ENCODE peak calls at places on chromosomes 13 and 19, in five cellular contexts. F is AG04450, D is tibial nerve, M is mesothelial cell of epicardium, I is hepatocyte. V is an unnamed sample.
A peak's percentile ranks its signal among the peaks of the same experiment; 100 is the strongest.

GRCh38 chr19:10517760-10518443 is 655 bp upstream of the S1PR5 start:
- DNase-seq in F (no peak), M (peak; percentile 58), I (peak; percentile 19), D (no peak), V (no peak)

GRCh38 chr19:2231621-2232221 is 4.4 kb downstream of the PLEKHJ1 start:
- DNase-seq in I (no peak), F (no peak), D (no peak), M (no peak), V (peak; percentile 27)

GRCh38 chr19:58042709-58043340 is 9.0 kb downstream of the ZSCAN1 start:
- DNase-seq in F (no peak), I (no peak), D (no peak), M (no peak), V (no peak)

GRCh38 chr19:35038623-35039512 is 2.7 kb upstream of the HPN start:
- DNase-seq in D (no peak), M (no peak), F (no peak), I (no peak), V (no peak)

GRCh38 chr19:29666634-29667389 is 1.6 kb downstream of the PLEKHF1 start:
- DNase-seq in D (peak; percentile 60), F (no peak), M (peak; percentile 64), I (peak; percentile 82), V (no peak)

GRCh38 chr13:98576963-98577822 is at the start of gene STK24:
- DNase-seq in M (peak; percentile 64), I (peak; percentile 94), F (peak; percentile 43), D (no peak), V (peak; percentile 59)

GRCh38 chr19:16031872-16032200 is 44.5 kb upstream of the TPM4 start:
- DNase-seq in F (no peak), I (no peak), M (no peak), D (no peak), V (no peak)

GRCh38 chr19:15672580-15673175 is at the start of gene CYP4F12:
- DNase-seq in I (peak; percentile 11), F (no peak), D (peak; percentile 80), M (no peak), V (no peak)

GRCh38 chr13:93217701-93218100 is 8.9 kb upstream of the GPC6 start:
- DNase-seq in I (no peak), D (no peak), F (no peak), M (no peak), V (no peak)

GRCh38 chr13:68099616-68100015 is 869.5 kb upstream of the PCDH9 start:
- DNase-seq in F (peak; percentile 13), M (no peak), I (peak; percentile 7), D (no peak), V (no peak)

GRCh38 chr19:35066691-35067563 is 25.4 kb downstream of the HPN start:
- DNase-seq in I (peak; percentile 94), M (peak; percentile 89), F (peak; percentile 55), D (peak; percentile 91), V (peak; percentile 94)

GRCh38 chr13:111202745-111203144 is 87.6 kb downstream of the ARHGEF7 start:
- DNase-seq in D (no peak), F (no peak), I (peak; percentile 55), M (peak; percentile 61), V (no peak)

GRCh38 chr13:62482351-62482750 is 1066.7 kb upstream of the PCDH20 start:
- DNase-seq in D (no peak), I (no peak), F (no peak), M (no peak), V (no peak)

DNA sequence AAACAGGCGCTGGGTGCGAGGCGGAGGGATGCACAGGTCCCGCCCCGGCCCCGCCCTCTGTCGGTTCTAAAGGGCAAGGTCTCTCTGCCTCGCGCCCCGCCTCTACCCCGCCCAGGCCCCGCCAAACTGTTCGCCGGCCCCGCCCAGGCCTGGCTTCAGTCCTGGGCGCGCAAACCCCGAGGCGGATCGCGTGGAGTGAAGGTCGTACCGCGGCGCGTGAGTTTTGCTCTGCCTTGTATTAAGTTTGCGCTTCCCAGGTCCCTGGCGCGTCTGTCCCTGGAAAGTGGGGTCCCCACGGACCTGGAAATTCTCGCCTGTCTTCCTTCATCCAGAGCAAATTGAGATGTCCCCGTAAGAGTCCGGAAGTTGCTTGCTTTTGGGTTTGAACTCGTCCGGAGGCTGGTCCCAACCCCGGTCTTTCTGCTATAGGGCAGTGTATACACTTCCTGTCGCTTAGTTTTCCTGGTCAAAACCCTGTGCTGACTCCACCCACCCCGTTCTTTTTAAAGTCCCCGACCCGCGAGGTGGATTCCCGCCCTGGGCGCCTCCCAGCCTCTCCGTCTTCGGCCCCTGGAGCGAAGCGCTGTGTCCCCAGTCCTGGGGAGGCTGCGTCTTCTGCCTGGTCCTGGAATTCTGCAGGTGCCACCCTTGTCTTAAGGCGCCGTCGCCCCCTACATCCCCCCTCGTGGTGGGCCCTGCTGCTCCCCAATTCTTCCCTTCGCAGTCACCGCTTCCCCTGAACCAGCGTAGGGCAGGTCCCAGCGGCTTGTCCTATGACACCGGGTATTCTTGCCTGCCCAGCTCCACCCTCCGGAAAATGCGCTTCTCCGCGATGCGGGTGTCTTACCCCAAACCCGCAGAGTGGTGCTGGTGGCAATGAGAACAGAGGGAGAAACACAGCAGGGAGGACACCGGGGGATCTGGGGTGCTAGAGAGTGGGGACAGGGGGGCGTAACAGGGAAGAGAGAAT is 8.6 kb downstream of the ZNF808 start:
- DNase-seq in D (peak; percentile 69), M (peak; percentile 78), I (peak; percentile 94), F (peak; percentile 24), V (peak; percentile 82)
- TF ChIP-seq CTCF in D (no peak), M (peak; percentile 5), I (no peak), F (no peak), V (no peak)

GRCh38 chr19:7149956-7150705 is 80.6 kb downstream of the ZNF557 start:
- DNase-seq in D (no peak), I (no peak), M (no peak), F (no peak), V (no peak)
- TF ChIP-seq CTCF in D (no peak), I (no peak), M (no peak), F (no peak), V (no peak)

DNA sequence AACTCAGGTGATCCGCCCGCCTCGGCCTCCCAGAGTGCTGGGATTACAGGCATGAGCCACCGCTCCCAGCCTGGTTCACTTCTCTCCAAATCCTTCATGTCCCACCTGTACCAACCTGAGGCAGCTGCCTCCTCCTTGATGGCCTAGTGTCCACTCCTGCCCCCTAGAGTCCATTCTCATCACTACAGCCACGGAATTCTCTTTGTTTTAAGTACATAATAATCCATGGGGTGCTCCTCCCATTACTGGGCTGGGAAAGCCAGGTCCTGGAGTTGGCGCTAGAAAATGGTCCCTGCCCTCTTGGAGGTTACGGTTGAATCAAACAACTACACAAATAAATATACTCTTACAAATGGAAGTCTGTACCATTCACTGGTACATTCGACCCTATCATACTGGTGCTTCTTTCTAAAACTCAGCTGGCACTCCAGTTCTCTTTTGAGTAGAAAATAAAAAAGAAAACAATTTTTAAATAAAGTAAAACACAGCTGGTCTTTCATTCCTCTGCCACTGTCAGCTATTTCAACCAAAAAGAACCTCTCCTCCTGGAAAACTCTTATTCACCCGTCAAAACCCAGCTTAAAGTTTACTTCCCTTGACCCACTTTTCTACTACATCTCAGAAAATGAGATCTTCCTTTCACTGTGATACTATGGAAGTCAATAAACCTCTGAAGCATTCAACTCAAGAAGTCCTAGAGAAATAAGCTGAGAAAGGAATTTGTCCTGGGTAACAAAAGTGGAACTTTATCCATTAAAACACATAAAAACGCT is 22.4 kb upstream of the ARHGEF18 start:
- DNase-seq in F (no peak), M (no peak), D (no peak), I (peak; percentile 30), V (no peak)
- TF ChIP-seq CTCF in F (peak; percentile 21), M (peak; percentile 23), D (no peak), I (peak; percentile 23), V (peak; percentile 53)

DNA sequence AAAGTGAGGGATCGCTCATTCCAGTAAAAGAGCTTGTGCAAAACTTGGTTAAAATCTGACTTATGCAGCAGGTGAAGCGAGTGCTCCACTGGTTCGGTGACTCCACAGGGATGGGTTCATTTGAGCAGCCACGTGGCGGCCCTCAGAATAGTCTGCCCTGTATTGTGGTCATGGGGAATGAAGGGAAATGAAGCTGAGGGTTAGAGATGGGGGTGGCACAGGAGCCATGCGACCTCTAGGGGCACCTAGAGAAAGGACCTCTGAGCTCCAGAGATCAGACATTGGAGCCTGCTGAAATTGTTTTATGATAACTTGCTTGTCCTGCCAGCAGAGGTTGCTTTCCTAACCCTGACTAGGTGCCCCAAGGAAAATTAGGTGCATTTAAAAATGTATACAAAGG is 26.6 kb downstream of the CBY2 start:
- DNase-seq in D (no peak), F (no peak), I (peak; percentile 22), M (no peak), V (no peak)
- TF ChIP-seq CTCF in D (no peak), F (peak; percentile 14), I (peak; percentile 24), M (no peak), V (peak; percentile 55)

DNA sequence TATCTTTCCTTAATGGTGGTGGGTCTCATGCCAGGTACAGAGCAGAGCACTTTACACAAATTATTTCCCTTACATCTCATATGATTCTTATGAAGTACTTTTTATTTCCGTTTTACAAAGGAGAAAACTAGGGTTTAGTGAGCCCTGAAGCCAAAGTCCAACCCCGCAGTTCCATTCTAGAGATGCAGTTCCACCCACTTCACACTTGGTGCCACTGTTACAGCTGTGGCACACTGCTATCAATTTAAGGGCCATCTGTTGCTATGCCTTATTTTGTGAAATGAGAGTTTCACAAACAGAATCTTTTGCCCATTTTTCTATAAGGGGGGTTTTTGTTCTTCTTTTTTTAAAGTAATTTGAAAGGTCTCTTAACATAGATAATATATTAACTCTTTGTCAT is 12.9 kb downstream of the MIPEP start:
- DNase-seq in M (no peak), I (peak; percentile 39), F (no peak), D (no peak), V (no peak)
- TF ChIP-seq CTCF in M (no peak), I (peak; percentile 41), F (peak; percentile 54), D (no peak), V (peak; percentile 55)

GRCh38 chr13:22740264-22740663 is 440.5 kb upstream of the SGCG start:
- DNase-seq in M (no peak), I (no peak), F (no peak), D (no peak), V (no peak)

GRCh38 chr13:22736084-22736767 is 444.6 kb upstream of the SGCG start:
- DNase-seq in M (no peak), D (no peak), I (no peak), F (no peak), V (no peak)

GRCh38 chr13:22736768-22737092 is 444.0 kb upstream of the SGCG start:
- DNase-seq in F (no peak), D (no peak), M (no peak), I (no peak), V (no peak)

GRCh38 chr13:22738357-22738756 is 442.4 kb upstream of the SGCG start:
- DNase-seq in D (no peak), M (no peak), I (no peak), F (no peak), V (no peak)

DNA sequence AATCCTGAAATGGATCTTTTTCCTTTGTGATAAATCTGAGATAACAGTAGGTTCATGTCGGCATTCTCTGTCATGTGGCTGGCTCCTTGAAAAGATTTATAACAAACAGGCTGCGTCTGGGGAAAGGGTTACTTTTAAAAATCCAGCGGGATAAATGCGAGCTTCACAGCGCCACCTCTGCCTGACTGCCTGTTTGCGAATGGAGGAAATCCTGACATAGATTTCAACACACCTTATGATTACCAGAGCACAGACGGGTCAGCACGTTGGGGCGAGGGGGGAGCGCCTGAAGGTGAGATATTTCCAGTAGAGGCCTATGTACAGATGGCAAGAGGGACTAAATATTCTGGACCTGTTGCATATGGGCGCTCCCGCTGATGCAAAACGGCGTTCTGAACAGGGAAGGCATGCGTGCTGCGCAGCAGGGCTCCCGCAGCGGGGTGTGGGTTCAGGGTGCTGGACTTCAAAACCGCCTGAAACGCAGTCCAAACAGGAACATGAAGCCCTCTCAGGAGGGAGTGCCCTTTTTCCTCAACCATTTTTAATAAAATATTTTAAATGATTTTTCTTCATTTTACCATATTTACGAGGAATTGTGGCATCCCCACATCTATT is 445.3 kb upstream of the SGCG start:
- DNase-seq in M (no peak), D (no peak), F (no peak), I (peak; percentile 12), V (no peak)
- TF ChIP-seq CTCF in M (no peak), D (no peak), F (no peak), I (peak; percentile 42), V (no peak)

V was measured in neural crest cell.